ENCODE peak calls at places on chromosomes 13 and 19, in seven cellular contexts. One of them, this sample, is unnamed.

GRCh38 chr13:36207672-36208071 is 6.7 kb downstream of the SOHLH2 start:
- DNase-seq in heart left ventricle: no peak
- DNase-seq in naive B cell: no peak
- DNase-seq in activated T-cell treated with anti-CD3 and anti-CD28 coated beads, Interleukin-2, amount 50 U/mL, for 72 hours: no peak
- DNase-seq in fibroblast of villous mesenchyme: no peak
- DNase-seq in ascending aorta: no peak
- DNase-seq in hepatocyte: no peak
- DNase-seq in this sample: peak; percentile 16

GRCh38 chr19:293436-294110 is 2.4 kb upstream of the PLPP2 start:
- DNase-seq in heart left ventricle: no peak
- DNase-seq in naive B cell: no peak
- DNase-seq in activated T-cell treated with anti-CD3 and anti-CD28 coated beads, Interleukin-2, amount 50 U/mL, for 72 hours: no peak
- DNase-seq in fibroblast of villous mesenchyme: no peak
- DNase-seq in ascending aorta: no peak
- DNase-seq in hepatocyte: no peak
- DNase-seq in this sample: no peak

GRCh38 chr13:33721719-33722118 is 96.2 kb upstream of the RFC3 start:
- DNase-seq in heart left ventricle: no peak
- DNase-seq in naive B cell: no peak
- DNase-seq in activated T-cell treated with anti-CD3 and anti-CD28 coated beads, Interleukin-2, amount 50 U/mL, for 72 hours: no peak
- DNase-seq in fibroblast of villous mesenchyme: peak; percentile 73
- DNase-seq in ascending aorta: no peak
- DNase-seq in hepatocyte: no peak
- DNase-seq in this sample: peak; percentile 62

GRCh38 chr19:33302974-33303790 is 848 bp upstream of the CEBPA start:
- DNase-seq in heart left ventricle: peak; percentile 58
- DNase-seq in naive B cell: peak; percentile 2
- DNase-seq in activated T-cell treated with anti-CD3 and anti-CD28 coated beads, Interleukin-2, amount 50 U/mL, for 72 hours: peak; percentile 32
- DNase-seq in fibroblast of villous mesenchyme: peak; percentile 60
- DNase-seq in ascending aorta: no peak
- DNase-seq in hepatocyte: peak; percentile 84
- DNase-seq in this sample: peak; percentile 32

GRCh38 chr13:51781246-51782022 is 22.5 kb downstream of the DHRS12 start:
- DNase-seq in heart left ventricle: peak; percentile 43
- DNase-seq in naive B cell: no peak
- DNase-seq in activated T-cell treated with anti-CD3 and anti-CD28 coated beads, Interleukin-2, amount 50 U/mL, for 72 hours: no peak
- DNase-seq in fibroblast of villous mesenchyme: no peak
- DNase-seq in ascending aorta: no peak
- DNase-seq in hepatocyte: peak; percentile 44
- DNase-seq in this sample: no peak

GRCh38 chr19:50551034-50551712 is 17.1 kb downstream of the LRRC4B start:
- DNase-seq in heart left ventricle: no peak
- DNase-seq in naive B cell: no peak
- DNase-seq in activated T-cell treated with anti-CD3 and anti-CD28 coated beads, Interleukin-2, amount 50 U/mL, for 72 hours: no peak
- DNase-seq in fibroblast of villous mesenchyme: no peak
- DNase-seq in ascending aorta: no peak
- DNase-seq in hepatocyte: no peak
- DNase-seq in this sample: no peak

GRCh38 chr13:109331898-109332297 is 454.5 kb downstream of the IRS2 start:
- DNase-seq in heart left ventricle: no peak
- DNase-seq in naive B cell: no peak
- DNase-seq in activated T-cell treated with anti-CD3 and anti-CD28 coated beads, Interleukin-2, amount 50 U/mL, for 72 hours: no peak
- DNase-seq in fibroblast of villous mesenchyme: peak; percentile 96
- DNase-seq in ascending aorta: no peak
- DNase-seq in hepatocyte: peak; percentile 78
- DNase-seq in this sample: peak; percentile 88

GRCh38 chr13:95099541-95099940 is 201.7 kb downstream of the ABCC4 start:
- DNase-seq in heart left ventricle: no peak
- DNase-seq in naive B cell: no peak
- DNase-seq in activated T-cell treated with anti-CD3 and anti-CD28 coated beads, Interleukin-2, amount 50 U/mL, for 72 hours: no peak
- DNase-seq in fibroblast of villous mesenchyme: no peak
- DNase-seq in ascending aorta: no peak
- DNase-seq in hepatocyte: no peak
- DNase-seq in this sample: peak; percentile 87

GRCh38 chr19:45996933-45997332 is 1.7 kb downstream of the CCDC61 start:
- DNase-seq in heart left ventricle: no peak
- DNase-seq in naive B cell: no peak
- DNase-seq in activated T-cell treated with anti-CD3 and anti-CD28 coated beads, Interleukin-2, amount 50 U/mL, for 72 hours: no peak
- DNase-seq in fibroblast of villous mesenchyme: no peak
- DNase-seq in ascending aorta: no peak
- DNase-seq in hepatocyte: no peak
- DNase-seq in this sample: no peak

GRCh38 chr13:113001251-113002140 is 32.5 kb downstream of the MCF2L start:
- DNase-seq in heart left ventricle: peak; percentile 64
- DNase-seq in naive B cell: no peak
- DNase-seq in activated T-cell treated with anti-CD3 and anti-CD28 coated beads, Interleukin-2, amount 50 U/mL, for 72 hours: no peak
- DNase-seq in fibroblast of villous mesenchyme: peak; percentile 3
- DNase-seq in ascending aorta: no peak
- DNase-seq in hepatocyte: peak; percentile 83
- DNase-seq in this sample: no peak

GRCh38 chr19:44905437-44906160 is at the start of gene APOE:
- DNase-seq in heart left ventricle: no peak
- DNase-seq in naive B cell: no peak
- DNase-seq in activated T-cell treated with anti-CD3 and anti-CD28 coated beads, Interleukin-2, amount 50 U/mL, for 72 hours: no peak
- DNase-seq in fibroblast of villous mesenchyme: peak; percentile 47
- DNase-seq in ascending aorta: no peak
- DNase-seq in hepatocyte: peak; percentile 75
- DNase-seq in this sample: no peak

GRCh38 chr19:5711025-5711424 is 8.9 kb downstream of the LONP1 start:
- DNase-seq in heart left ventricle: no peak
- DNase-seq in naive B cell: no peak
- DNase-seq in activated T-cell treated with anti-CD3 and anti-CD28 coated beads, Interleukin-2, amount 50 U/mL, for 72 hours: no peak
- DNase-seq in fibroblast of villous mesenchyme: no peak
- DNase-seq in ascending aorta: no peak
- DNase-seq in hepatocyte: no peak
- DNase-seq in this sample: no peak

GRCh38 chr13:39855236-39855635 is 199.8 kb downstream of the COG6 start:
- DNase-seq in heart left ventricle: no peak
- DNase-seq in naive B cell: no peak
- DNase-seq in activated T-cell treated with anti-CD3 and anti-CD28 coated beads, Interleukin-2, amount 50 U/mL, for 72 hours: no peak
- DNase-seq in fibroblast of villous mesenchyme: no peak
- DNase-seq in ascending aorta: no peak
- DNase-seq in hepatocyte: no peak
- DNase-seq in this sample: peak; percentile 25

GRCh38 chr19:4566402-4567051 is 7.0 kb upstream of the SEMA6B start:
- DNase-seq in heart left ventricle: no peak
- DNase-seq in naive B cell: no peak
- DNase-seq in activated T-cell treated with anti-CD3 and anti-CD28 coated beads, Interleukin-2, amount 50 U/mL, for 72 hours: no peak
- DNase-seq in fibroblast of villous mesenchyme: no peak
- DNase-seq in ascending aorta: no peak
- DNase-seq in hepatocyte: no peak
- DNase-seq in this sample: no peak

This sample was measured in fibroblast of mammary gland.